ENCODE peak calls at places on chromosomes 3 and 15, in nine cellular contexts. Y is sigmoid colon; O is right atrium auricular region; X is stomach; C is MM.1S; G is adrenal gland; E is IMR-90; I is neural progenitor cell; B is CD8-positive, alpha-beta T cell. L is an unnamed sample.

GRCh38 chr3:117131259-117131658 is 421.7 kb downstream of the TUSC7 start:
- DNase-seq in Y (peak; percentile 60), O (no peak), X (peak; percentile 40), C (no peak), G (no peak), E (no peak), I (no peak), B (no peak), L (no peak)

GRCh38 chr15:39625856-39626255 is 45.0 kb downstream of the THBS1 start:
- DNase-seq in Y (no peak), O (no peak), X (no peak), C (no peak), G (no peak), E (peak; percentile 56), I (no peak), B (no peak), L (no peak)

GRCh38 chr3:130671545-130671944 is 75.1 kb downstream of the PIK3R4 start:
- DNase-seq in Y (no peak), O (no peak), X (no peak), C (no peak), G (no peak), E (peak; percentile 16), I (no peak), B (no peak), L (no peak)

GRCh38 chr15:56763496-56763895 is 30.2 kb upstream of the ZNF280D start:
- DNase-seq in Y (no peak), O (no peak), X (no peak), C (no peak), G (no peak), E (no peak), I (no peak), B (no peak), L (no peak)

GRCh38 chr3:197692641-197693040 is 44.1 kb downstream of the RUBCN start:
- DNase-seq in Y (no peak), O (no peak), X (no peak), C (no peak), G (no peak), E (peak; percentile 44), I (no peak), B (no peak), L (no peak)

GRCh38 chr3:124811441-124811840 is 75.7 kb downstream of the ITGB5 start:
- DNase-seq in Y (no peak), O (no peak), X (no peak), C (no peak), G (no peak), E (peak; percentile 76), I (no peak), B (no peak), L (no peak)

GRCh38 chr15:40754574-40754882 is 526 bp downstream of the RMDN3 start:
- DNase-seq in Y (no peak), O (no peak), X (peak; percentile 45), C (no peak), G (peak; percentile 32), E (no peak), I (peak; percentile 39), B (no peak), L (no peak)

GRCh38 chr3:125916376-125916978 is 52.5 kb upstream of the ROPN1B start:
- DNase-seq in Y (no peak), O (no peak), X (peak; percentile 99), C (peak; percentile 95), G (no peak), E (peak; percentile 91), I (peak; percentile 97), B (peak; percentile 94), L (no peak)

GRCh38 chr15:88141490-88141889 is 115.0 kb downstream of the NTRK3 start:
- DNase-seq in Y (no peak), O (no peak), X (no peak), C (no peak), G (no peak), E (no peak), I (peak; percentile 51), B (no peak), L (no peak)

GRCh38 chr3:159824341-159824740 is 164.3 kb upstream of the IL12A start:
- DNase-seq in Y (no peak), O (no peak), X (no peak), C (no peak), G (no peak), E (peak; percentile 90), I (no peak), B (no peak), L (no peak)

GRCh38 chr3:87987952-87988351 is 70.9 kb downstream of the CGGBP1 start:
- DNase-seq in Y (no peak), O (no peak), X (no peak), C (no peak), G (no peak), E (no peak), I (peak; percentile 23), B (no peak), L (no peak)

GRCh38 chr15:89172921-89173320 is 48.5 kb downstream of the RLBP1 start:
- DNase-seq in Y (no peak), O (no peak), X (no peak), C (no peak), G (no peak), E (no peak), I (no peak), B (no peak), L (no peak)

GRCh38 chr15:39756806-39757522 is 25.7 kb downstream of the FSIP1 start:
- DNase-seq in Y (no peak), O (no peak), X (no peak), C (peak; percentile 66), G (no peak), E (peak; percentile 83), I (peak; percentile 85), B (no peak), L (no peak)

DNA sequence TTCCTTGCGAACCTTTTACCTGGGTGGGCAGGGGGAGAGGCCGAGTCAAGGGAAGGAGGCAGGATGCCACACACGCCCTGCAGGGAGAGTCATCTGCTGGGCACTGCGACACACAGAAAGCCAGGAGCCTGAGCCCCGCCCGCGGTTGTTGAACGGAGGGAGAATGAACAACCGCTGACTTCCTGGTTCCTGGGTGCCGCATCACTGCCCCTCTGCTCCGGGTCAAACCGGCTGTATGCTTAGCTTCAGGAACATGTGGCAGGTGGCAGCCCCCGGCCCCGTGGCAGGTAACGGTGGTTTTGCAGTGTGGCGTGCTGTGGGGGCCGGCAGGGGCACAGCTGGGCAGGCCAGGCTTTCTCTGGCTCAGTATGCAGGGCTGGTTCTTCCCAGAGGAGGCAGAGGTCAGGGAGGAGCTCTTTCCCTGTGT is 33.4 kb downstream of the APBA2 start:
- DNase-seq in Y (peak; percentile 52), O (no peak), X (no peak), C (no peak), G (no peak), E (no peak), I (no peak), B (peak; percentile 43), L (no peak)
- H3K9me3 ChIP-seq in Y (no peaks in the 10 kb centered on the region), O (no peaks in the 10 kb centered on the region), X (no peaks in the 10 kb centered on the region), C (no peaks in the 10 kb centered on the region), G (no peaks in the 10 kb centered on the region), E (no peaks in the 10 kb centered on the region), I (no peaks in the 10 kb centered on the region), B (no peaks in the 10 kb centered on the region), L (no peaks in the 10 kb centered on the region)

GRCh38 chr3:24237971-24238767 is 256.5 kb downstream of the THRB start:
- DNase-seq in Y (no peak), O (no peak), X (no peak), C (peak; percentile 71), G (peak; percentile 56), E (peak; percentile 89), I (peak; percentile 80), B (no peak), L (peak; percentile 43)
- TF ChIP-seq CTCF in Y (peak; percentile 68), O (peak; percentile 4), X (no peak), C (peak; percentile 75), G (peak; percentile 90), E (peak; percentile 81), I (peak; percentile 73), B (peak; percentile 19), L (peak; percentile 45)

GRCh38 chr15:49079340-49080039 is 33.2 kb upstream of the SECISBP2L start:
- DNase-seq in Y (no peak), O (no peak), X (no peak), C (no peak), G (no peak), E (no peak), I (no peak), B (no peak), L (no peak)

GRCh38 chr15:49085696-49086459 is 39.6 kb upstream of the SECISBP2L start:
- DNase-seq in Y (no peak), O (no peak), X (no peak), C (no peak), G (no peak), E (peak; percentile 7), I (no peak), B (no peak), L (no peak)

GRCh38 chr15:49082960-49083359 is 36.7 kb upstream of the SECISBP2L start:
- DNase-seq in Y (no peak), O (no peak), X (no peak), C (no peak), G (no peak), E (peak; percentile 93), I (no peak), B (no peak), L (no peak)

GRCh38 chr15:49084285-49084570 is 38.0 kb upstream of the SECISBP2L start:
- DNase-seq in Y (no peak), O (no peak), X (no peak), C (no peak), G (no peak), E (no peak), I (no peak), B (no peak), L (no peak)

DNA sequence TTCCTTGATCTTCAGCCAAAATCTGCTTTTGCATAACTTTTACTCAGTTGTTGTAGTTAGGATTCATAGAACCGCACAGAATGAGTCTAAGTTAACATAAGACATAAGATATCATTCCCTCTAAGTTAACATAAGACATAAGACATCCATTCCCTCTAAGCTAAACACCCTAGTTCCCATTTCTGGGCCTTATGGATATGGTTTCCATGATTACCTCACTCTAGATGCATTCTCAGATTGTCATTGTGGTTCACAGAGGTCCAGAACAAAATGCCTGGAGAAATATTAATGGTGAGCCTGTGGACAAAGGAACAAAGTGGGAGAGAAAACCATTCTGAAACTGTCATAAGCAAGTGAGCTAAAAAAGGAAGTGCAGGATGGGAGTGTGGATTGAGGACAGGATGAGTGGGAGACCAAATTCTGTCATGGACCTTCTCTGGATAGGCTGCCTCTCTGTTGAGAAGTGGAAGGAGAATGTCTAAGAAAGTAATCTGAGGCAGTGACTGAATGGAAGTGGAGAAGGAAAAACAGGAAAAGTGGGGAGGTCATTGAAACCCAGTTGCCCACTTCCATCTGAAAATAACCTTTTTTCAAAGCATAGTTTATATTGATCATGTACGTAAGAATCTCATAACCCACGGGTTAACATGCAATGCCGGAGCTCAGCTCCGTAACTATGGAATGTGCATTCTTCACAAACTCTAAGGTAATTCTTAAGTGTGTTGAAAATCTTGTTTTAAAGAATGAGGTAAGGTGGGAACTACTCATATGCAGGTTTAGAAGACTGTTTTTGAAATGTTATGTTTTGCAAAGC is 37.4 kb upstream of the SECISBP2L start:
- DNase-seq in Y (no peak), O (no peak), X (no peak), C (no peak), G (no peak), E (peak; percentile 85), I (no peak), B (no peak), L (no peak)
- H3K4me1 ChIP-seq in Y (no peaks in the 10 kb centered on the region), O (no peaks in the 10 kb centered on the region), X (no peaks in the 10 kb centered on the region), C (no peaks in the 10 kb centered on the region), G (no peaks in the 10 kb centered on the region), E (peaks cover 19% of the 10 kb centered on the region), I (peaks cover 7% of the 10 kb centered on the region), B (no peaks in the 10 kb centered on the region), L (peaks cover 2% of the 10 kb centered on the region)

DNA sequence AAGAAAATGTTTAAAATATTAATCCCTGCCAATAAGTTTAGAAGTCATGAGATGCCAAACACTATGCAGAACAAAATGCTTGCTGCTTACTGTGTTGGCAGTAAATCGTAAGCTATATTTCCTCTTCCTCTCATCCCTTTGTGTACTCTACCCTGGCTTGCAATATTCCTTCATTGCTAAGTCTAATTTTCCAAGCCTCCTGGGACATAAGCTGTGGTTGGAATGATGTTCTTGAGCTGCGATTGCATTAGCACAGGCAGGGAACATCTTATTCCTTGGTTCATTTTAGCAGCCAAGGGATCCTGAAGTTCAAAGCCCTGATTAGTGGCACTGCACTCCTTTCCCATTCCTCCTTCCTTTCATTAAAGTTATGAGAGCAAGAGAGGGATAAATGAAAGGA is 535.4 kb downstream of the OCA2 start:
- DNase-seq in Y (no peak), O (no peak), X (no peak), C (no peak), G (no peak), E (no peak), I (no peak), B (no peak), L (no peak)
- H3K9me3 ChIP-seq in Y (no peaks in the 10 kb centered on the region), O (peaks cover 14% of the 10 kb centered on the region), X (peaks cover 49% of the 10 kb centered on the region), C (no peaks in the 10 kb centered on the region), G (no peaks in the 10 kb centered on the region), E (peaks cover 19% of the 10 kb centered on the region), I (peaks cover 22% of the 10 kb centered on the region), B (no peaks in the 10 kb centered on the region), L (no peaks in the 10 kb centered on the region)

L was measured in lung.